ENCODE peak calls at places on chromosomes 2 and 18, in seven cellular contexts. N is fibroblast of villous mesenchyme, K is fibroblast of mammary gland, Y is fibroblast of pulmonary artery, Z is DND-41, O is kidney epithelial cell, B is tibial artery. Q is an unnamed sample.

GRCh38 chr2:238578256-238578655 is 151.5 kb downstream of the ASB1 start:
- DNase-seq in N (no peak), K (no peak), Y (no peak), Z (no peak), O (no peak), B (peak; percentile 45), Q (no peak)

GRCh38 chr18:9714832-9715343 is 6.8 kb downstream of the RAB31 start:
- DNase-seq in N (no peak), K (no peak), Y (no peak), Z (no peak), O (no peak), B (no peak), Q (no peak)

GRCh38 chr2:113103958-113104627 is 23.3 kb upstream of the IL1RN start:
- DNase-seq in N (no peak), K (peak; percentile 75), Y (no peak), Z (no peak), O (no peak), B (no peak), Q (no peak)

GRCh38 chr2:239944706-239945551 is 80.2 kb downstream of the NDUFA10 start:
- DNase-seq in N (no peak), K (no peak), Y (peak; percentile 11), Z (peak; percentile 50), O (no peak), B (peak; percentile 62), Q (peak; percentile 53)

GRCh38 chr2:146444085-146444484 is 1400.7 kb upstream of the ACVR2A start:
- DNase-seq in N (no peak), K (no peak), Y (no peak), Z (no peak), O (no peak), B (no peak), Q (no peak)

GRCh38 chr2:217054791-217055190 is 194.9 kb upstream of the TNP1 start:
- DNase-seq in N (no peak), K (no peak), Y (no peak), Z (no peak), O (peak; percentile 34), B (no peak), Q (no peak)

GRCh38 chr2:108535380-108535677 is 1.1 kb downstream of the LIMS1 start:
- DNase-seq in N (no peak), K (peak; percentile 72), Y (no peak), Z (no peak), O (no peak), B (no peak), Q (no peak)

GRCh38 chr18:67590571-67591141 is 74.1 kb upstream of the DSEL start:
- DNase-seq in N (peak; percentile 45), K (peak; percentile 54), Y (peak; percentile 26), Z (no peak), O (no peak), B (no peak), Q (no peak)

GRCh38 chr2:66236816-66237469 is 198.0 kb upstream of the MEIS1 start:
- DNase-seq in N (peak; percentile 2), K (no peak), Y (no peak), Z (no peak), O (no peak), B (no peak), Q (no peak)

GRCh38 chr2:64678771-64679615 is 25.3 kb upstream of the SERTAD2 start:
- DNase-seq in N (no peak), K (no peak), Y (no peak), Z (no peak), O (no peak), B (no peak), Q (no peak)

GRCh38 chr2:221241072-221241471 is 331.0 kb downstream of the EPHA4 start:
- DNase-seq in N (no peak), K (no peak), Y (no peak), Z (no peak), O (no peak), B (no peak), Q (no peak)

GRCh38 chr2:149431337-149431736 is 101.0 kb downstream of the LYPD6 start:
- DNase-seq in N (peak; percentile 83), K (no peak), Y (no peak), Z (no peak), O (no peak), B (no peak), Q (no peak)

GRCh38 chr2:140451324-140451723 is 1671.1 kb upstream of the NXPH2 start:
- DNase-seq in N (no peak), K (no peak), Y (no peak), Z (no peak), O (no peak), B (no peak), Q (no peak)

GRCh38 chr2:110771549-110772382 is 39.4 kb downstream of the ACOXL start:
- DNase-seq in N (no peak), K (no peak), Y (no peak), Z (no peak), O (no peak), B (no peak), Q (no peak)

GRCh38 chr2:671072-671471 is 6.1 kb downstream of the TMEM18 start:
- DNase-seq in N (no peak), K (no peak), Y (no peak), Z (no peak), O (no peak), B (no peak), Q (no peak)

GRCh38 chr2:20930928-20931327 is 108.0 kb upstream of the LDAH start:
- DNase-seq in N (peak; percentile 11), K (peak; percentile 3), Y (peak; percentile 8), Z (no peak), O (peak; percentile 16), B (no peak), Q (no peak)

GRCh38 chr2:85728883-85729824 is 24.6 kb upstream of the ATOH8 start:
- DNase-seq in N (peak; percentile 84), K (peak; percentile 78), Y (peak; percentile 89), Z (peak; percentile 75), O (no peak), B (peak; percentile 95), Q (peak; percentile 27)

GRCh38 chr2:174334781-174335604 is at the start of gene SP9:
- DNase-seq in N (no peak), K (peak; percentile 46), Y (peak; percentile 38), Z (no peak), O (no peak), B (no peak), Q (peak; percentile 24)

GRCh38 chr2:227960356-227960755 is 88.9 kb downstream of the DAW1 start:
- DNase-seq in N (no peak), K (no peak), Y (no peak), Z (no peak), O (no peak), B (no peak), Q (no peak)

GRCh38 chr18:59207506-59207905 is 12.5 kb upstream of the GRP start:
- DNase-seq in N (no peak), K (no peak), Y (no peak), Z (no peak), O (no peak), B (no peak), Q (no peak)

GRCh38 chr18:59211629-59212028 is 8.3 kb upstream of the GRP start:
- DNase-seq in N (no peak), K (no peak), Y (no peak), Z (no peak), O (no peak), B (no peak), Q (no peak)

GRCh38 chr18:59210311-59210710 is 9.6 kb upstream of the GRP start:
- DNase-seq in N (no peak), K (no peak), Y (no peak), Z (no peak), O (no peak), B (no peak), Q (no peak)

GRCh38 chr18:59208602-59209001 is 11.4 kb upstream of the GRP start:
- DNase-seq in N (no peak), K (peak; percentile 6), Y (no peak), Z (no peak), O (no peak), B (no peak), Q (no peak)
- H3K4me3 ChIP-seq in N (no peak overlapping the region), K (no peak overlapping the region), Y (no peak overlapping the region), Z (no peak overlapping the region), O (no peak overlapping the region), B (no peak overlapping the region), Q (no peak overlapping the region)

GRCh38 chr2:119537792-119538191 is 6.5 kb upstream of the CFAP221 start:
- DNase-seq in N (no peak), K (no peak), Y (no peak), Z (no peak), O (no peak), B (no peak), Q (no peak)

GRCh38 chr2:119536209-119536608 is 8.0 kb upstream of the CFAP221 start:
- DNase-seq in N (no peak), K (no peak), Y (no peak), Z (no peak), O (no peak), B (no peak), Q (no peak)

GRCh38 chr2:119536707-119537106 is 7.5 kb upstream of the CFAP221 start:
- DNase-seq in N (no peak), K (no peak), Y (no peak), Z (no peak), O (no peak), B (no peak), Q (no peak)

GRCh38 chr2:119531292-119531691 is 7.0 kb upstream of the SCTR start:
- DNase-seq in N (no peak), K (no peak), Y (peak; percentile 16), Z (no peak), O (no peak), B (no peak), Q (peak; percentile 17)

GRCh38 chr2:119533560-119533959 is 9.3 kb upstream of the SCTR start:
- DNase-seq in N (no peak), K (no peak), Y (no peak), Z (no peak), O (no peak), B (no peak), Q (no peak)
- H3K4me3 ChIP-seq in N (no peak overlapping the region), K (no peak overlapping the region), Y (no peak overlapping the region), Z (no peak overlapping the region), O (no peak overlapping the region), B (no peak overlapping the region), Q (no peak overlapping the region)

GRCh38 chr2:101341901-101342624 is 33.6 kb upstream of the RNF149 start:
- DNase-seq in N (peak; percentile 71), K (peak; percentile 78), Y (peak; percentile 80), Z (peak; percentile 81), O (no peak), B (peak; percentile 77), Q (peak; percentile 62)

GRCh38 chr2:101341421-101341820 is 32.9 kb upstream of the RNF149 start:
- DNase-seq in N (no peak), K (no peak), Y (no peak), Z (peak; percentile 56), O (no peak), B (no peak), Q (peak; percentile 47)

GRCh38 chr2:101337877-101338276 is 29.4 kb upstream of the RNF149 start:
- DNase-seq in N (no peak), K (peak; percentile 11), Y (peak; percentile 34), Z (no peak), O (no peak), B (no peak), Q (no peak)

GRCh38 chr2:101339236-101339865 is 30.9 kb upstream of the RNF149 start:
- DNase-seq in N (no peak), K (no peak), Y (no peak), Z (no peak), O (no peak), B (no peak), Q (no peak)

GRCh38 chr2:101340141-101340541 is 31.6 kb upstream of the RNF149 start:
- DNase-seq in N (no peak), K (peak; percentile 20), Y (peak; percentile 33), Z (no peak), O (no peak), B (no peak), Q (no peak)
- H3K4me3 ChIP-seq in N (no peak overlapping the region), K (no peak overlapping the region), Y (no peak overlapping the region), Z (no peak overlapping the region), O (no peak overlapping the region), B (no peak overlapping the region), Q (no peak overlapping the region)

GRCh38 chr2:55233658-55233940 is 1.1 kb downstream of the RPS27A start:
- DNase-seq in N (no peak), K (no peak), Y (no peak), Z (no peak), O (no peak), B (no peak), Q (no peak)
- H3K4me3 ChIP-seq in N (peak overlapping the region; percentile 82), K (peak overlapping the region; percentile 98), Y (peak overlapping the region; percentile 95), Z (peak overlapping the region; percentile 91), O (peak overlapping the region; percentile 77), B (peak overlapping the region; percentile 84), Q (peak overlapping the region; percentile 84)

Q was measured in Jurkat, Clone E6-1.